ENCODE peak calls at places on chromosome 5, in six cellular contexts. J, B, A, Q, O and D are unnamed samples.

GRCh38 chr5:158170060-158170459 is 311.1 kb upstream of the CLINT1 start:
- DNase-seq in A (no peak), O (no peak), B (no peak), J (no peak), Q (no peak), D (no peak)

GRCh38 chr5:100761192-100761591 is 141.9 kb downstream of the ST8SIA4 start:
- DNase-seq in B (no peak), Q (peak), A (no peak), O (no peak), J (peak), D (no peak)

GRCh38 chr5:95850391-95850894 is 27.9 kb upstream of the GLRX start:
- DNase-seq in Q (peak), B (no peak), A (no peak), O (peak), J (peak), D (no peak)

GRCh38 chr5:178630475-178630930 is 3.7 kb upstream of the CLK4 start:
- DNase-seq in J (peak), B (no peak), A (no peak), Q (peak), O (no peak), D (no peak)

GRCh38 chr5:95923918-95924559 is 37.6 kb downstream of the ELL2 start:
- DNase-seq in O (peak), Q (no peak), B (no peak), J (no peak), A (no peak), D (no peak)

GRCh38 chr5:142186821-142187594 is 78.4 kb downstream of the NDFIP1 start:
- DNase-seq in Q (peak), J (no peak), A (no peak), O (no peak), B (no peak), D (peak)

GRCh38 chr5:157306690-157307089 is 40.8 kb downstream of the CYFIP2 start:
- DNase-seq in J (no peak), Q (no peak), B (no peak), O (no peak), A (no peak), D (no peak)

GRCh38 chr5:133333561-133334150 is 278.7 kb downstream of the FSTL4 start:
- DNase-seq in A (no peak), B (no peak), Q (no peak), J (no peak), O (no peak), D (no peak)

GRCh38 chr5:167794121-167794520 is 497.3 kb upstream of the WWC1 start:
- DNase-seq in O (no peak), J (no peak), Q (no peak), B (no peak), A (no peak), D (no peak)

GRCh38 chr5:127830157-127830556 is 127.0 kb downstream of the CCDC192 start:
- DNase-seq in O (no peak), B (no peak), A (no peak), Q (no peak), J (peak), D (no peak)

GRCh38 chr5:81842795-81843377 is 92.0 kb upstream of the SSBP2 start:
- DNase-seq in J (no peak), B (no peak), O (no peak), Q (no peak), A (no peak), D (no peak)

GRCh38 chr5:149863176-149863575 is 81.4 kb downstream of the PDE6A start:
- DNase-seq in B (no peak), Q (no peak), O (no peak), J (no peak), A (no peak), D (no peak)

GRCh38 chr5:150621301-150621700 is 19.2 kb upstream of the SYNPO start:
- DNase-seq in J (no peak), Q (no peak), B (no peak), A (no peak), O (no peak), D (no peak)

GRCh38 chr5:92629574-92629973 is 951.4 kb downstream of the NR2F1-AS1 start:
- DNase-seq in A (no peak), B (no peak), Q (no peak), O (no peak), J (no peak), D (no peak)

GRCh38 chr5:36696059-36696673 is 89.8 kb downstream of the SLC1A3 start:
- DNase-seq in A (peak), Q (peak), O (peak), B (peak), J (peak), D (peak)

GRCh38 chr5:144187699-144188294 is 17.1 kb downstream of the KCTD16 start:
- DNase-seq in Q (peak), O (peak), J (peak), B (no peak), A (no peak), D (no peak)

GRCh38 chr5:145965804-145966203 is 29.4 kb downstream of the SH3RF2 start:
- DNase-seq in O (no peak), J (peak), B (no peak), A (no peak), Q (no peak), D (no peak)

GRCh38 chr5:139457653-139458306 is 4.8 kb downstream of the ECSCR start:
- DNase-seq in Q (no peak), A (no peak), B (no peak), O (no peak), J (no peak), D (no peak)

GRCh38 chr5:177427919-177428573 is 1.6 kb downstream of the GRK6 start:
- DNase-seq in J (no peak), Q (no peak), O (peak), B (no peak), A (no peak), D (no peak)

GRCh38 chr5:92309336-92309991 is 926.3 kb upstream of the ARRDC3 start:
- DNase-seq in B (peak), O (no peak), A (no peak), J (peak), Q (peak), D (no peak)

GRCh38 chr5:37002176-37002751 is 125.7 kb downstream of the NIPBL start:
- DNase-seq in A (no peak), J (no peak), B (peak), O (no peak), Q (no peak), D (no peak)

GRCh38 chr5:82387819-82388166 is 109.6 kb upstream of the RPS23 start:
- DNase-seq in A (no peak), Q (no peak), J (no peak), B (no peak), O (no peak), D (no peak)

GRCh38 chr5:71653119-71653518 is 66.0 kb upstream of the CARTPT start:
- DNase-seq in O (no peak), J (no peak), B (no peak), A (no peak), Q (no peak), D (no peak)

GRCh38 chr5:141650851-141651727 is at the start of gene FCHSD1:
- DNase-seq in A (peak), B (peak), J (peak), O (peak), Q (peak), D (peak)

GRCh38 chr5:135541969-135542502 is 6.3 kb upstream of the NEUROG1 start:
- DNase-seq in Q (no peak), A (no peak), J (no peak), O (no peak), B (no peak), D (no peak)

GRCh38 chr5:38369692-38370091 is 111.3 kb downstream of the EGFLAM start:
- DNase-seq in A (no peak), Q (peak), B (no peak), J (peak), O (no peak), D (no peak)

GRCh38 chr5:73901455-73901854 is 275.5 kb downstream of the ARHGEF28 start:
- DNase-seq in Q (no peak), J (no peak), A (no peak), O (no peak), B (peak), D (no peak)

GRCh38 chr5:66603164-66603563 is 7.0 kb downstream of the MAST4 start:
- DNase-seq in O (no peak), Q (no peak), A (no peak), B (no peak), J (no peak), D (no peak)

GRCh38 chr5:133353741-133354140 is 258.6 kb downstream of the FSTL4 start:
- DNase-seq in B (peak), O (no peak), J (no peak), Q (no peak), A (no peak), D (no peak)

GRCh38 chr5:129917224-129917623 is 13.0 kb downstream of the CHSY3 start:
- DNase-seq in O (no peak), B (no peak), Q (no peak), A (no peak), J (peak), D (no peak)

GRCh38 chr5:35789732-35790461 is 66.8 kb upstream of the IL7R start:
- DNase-seq in J (peak), B (no peak), Q (no peak), O (no peak), A (no peak), D (no peak)